ENCODE peak calls at places on chromosome 9, in seven cellular contexts. G is GM12865, E is left ventricle myocardium inferior, T is GM12878, L is body of pancreas, C is fibroblast of lung, R is bronchial epithelial cell. V is an unnamed sample.

GRCh38 chr9:111582888-111583287 is 16.6 kb downstream of the PTGR1 start:
- DNase-seq in T (no peak), C (peak), G (no peak), E (no peak), R (peak), L (no peak), V (peak)

GRCh38 chr9:12640021-12640587 is 53.1 kb upstream of the TYRP1 start:
- DNase-seq in G (peak), C (peak), R (peak), T (no peak), E (no peak), L (peak), V (no peak)

GRCh38 chr9:134648701-134649525 is 7.3 kb downstream of the COL5A1 start:
- DNase-seq in G (no peak), R (no peak), C (peak), E (peak), L (no peak), T (no peak), V (peak)

GRCh38 chr9:7177383-7177782 is 419.6 kb downstream of the KDM4C start:
- DNase-seq in T (no peak), C (no peak), R (peak), G (no peak), E (no peak), L (no peak), V (no peak)

GRCh38 chr9:134325096-134325812 is 1.0 kb upstream of the RXRA start:
- DNase-seq in R (peak), G (no peak), C (peak), E (peak), L (peak), T (no peak), V (peak)

GRCh38 chr9:1726993-1727759 is 288.0 kb upstream of the SMARCA2 start:
- DNase-seq in R (no peak), G (peak), T (no peak), E (no peak), C (no peak), L (no peak), V (no peak)

GRCh38 chr9:133065070-133065388 is 3.2 kb downstream of the CEL start:
- DNase-seq in R (no peak), L (no peak), E (no peak), T (no peak), C (no peak), G (no peak), V (no peak)

GRCh38 chr9:85741112-85741874 is 461 bp downstream of the AGTPBP1 start:
- DNase-seq in L (peak), T (no peak), G (peak), E (no peak), R (peak), C (peak), V (peak)

GRCh38 chr9:134545213-134546211 is 96.1 kb upstream of the COL5A1 start:
- DNase-seq in E (peak), G (no peak), C (peak), R (no peak), T (no peak), L (no peak), V (no peak)

GRCh38 chr9:88313364-88314220 is 74.7 kb upstream of the SPIN1 start:
- DNase-seq in T (no peak), G (no peak), R (no peak), L (no peak), C (no peak), E (no peak), V (no peak)

GRCh38 chr9:132792547-132792946 is 85.5 kb downstream of the AK8 start:
- DNase-seq in L (no peak), G (no peak), E (no peak), C (no peak), R (no peak), T (no peak), V (no peak)

GRCh38 chr9:133768859-133769510 is 30.8 kb upstream of the SARDH start:
- DNase-seq in G (no peak), L (peak), T (no peak), E (no peak), R (no peak), C (no peak), V (peak)

GRCh38 chr9:132984202-132985062 is 5.9 kb downstream of the GFI1B start:
- DNase-seq in G (no peak), L (no peak), E (no peak), C (no peak), T (no peak), R (no peak), V (no peak)

GRCh38 chr9:126376903-126377342 is 50.3 kb downstream of the MVB12B start:
- DNase-seq in T (no peak), C (no peak), R (no peak), G (no peak), L (no peak), E (no peak), V (no peak)

GRCh38 chr9:18327106-18327505 is 146.8 kb upstream of the ADAMTSL1 start:
- DNase-seq in C (peak), T (no peak), E (no peak), R (no peak), G (no peak), L (no peak), V (no peak)

GRCh38 chr9:27117489-27118135 is 8.6 kb downstream of the TEK start:
- DNase-seq in T (no peak), G (no peak), C (peak), E (peak), L (peak), R (peak), V (peak)

GRCh38 chr9:16598316-16598715 is 272.2 kb downstream of the BNC2 start:
- DNase-seq in L (no peak), T (no peak), G (no peak), E (no peak), C (no peak), R (peak), V (no peak)

GRCh38 chr9:846852-847251 is 5.4 kb downstream of the DMRT1 start:
- DNase-seq in L (no peak), C (no peak), R (peak), G (no peak), T (no peak), E (no peak), V (no peak)

GRCh38 chr9:131880828-131881227 is 141.0 kb upstream of the RAPGEF1 start:
- DNase-seq in E (no peak), T (no peak), L (no peak), C (no peak), R (no peak), G (no peak), V (no peak)

GRCh38 chr9:27572036-27572435 is 1.2 kb downstream of the C9orf72 start:
- DNase-seq in R (peak), E (no peak), C (no peak), T (no peak), L (peak), G (no peak), V (no peak)

GRCh38 chr9:115643948-115644727 is 509.5 kb upstream of the PAPPA start:
- DNase-seq in E (no peak), R (peak), C (no peak), L (no peak), T (no peak), G (no peak), V (no peak)

GRCh38 chr9:112119225-112120045 is 55.7 kb downstream of the SUSD1 start:
- DNase-seq in R (peak), C (peak), L (peak), G (no peak), E (no peak), T (no peak), V (no peak)

GRCh38 chr9:73073337-73074175 is 78.1 kb upstream of the ANXA1 start:
- DNase-seq in R (no peak), L (no peak), G (no peak), T (no peak), E (no peak), C (no peak), V (no peak)

GRCh38 chr9:20518735-20519134 is 103.6 kb downstream of the MLLT3 start:
- DNase-seq in R (no peak), C (no peak), G (no peak), E (no peak), T (no peak), L (no peak), V (no peak)

GRCh38 chr9:100011062-100011681 is 87.6 kb downstream of the ERP44 start:
- DNase-seq in R (peak), G (peak), E (no peak), T (peak), L (peak), C (peak), V (no peak)

GRCh38 chr9:85213650-85214607 is 527.8 kb downstream of the AGTPBP1 start:
- DNase-seq in E (no peak), R (no peak), L (no peak), G (no peak), T (no peak), C (no peak), V (no peak)

GRCh38 chr9:20490246-20490834 is 132.0 kb downstream of the MLLT3 start:
- DNase-seq in G (peak), E (no peak), T (no peak), C (no peak), R (peak), L (no peak), V (no peak)

GRCh38 chr9:129145841-129146292 is 32.2 kb downstream of the IER5L start:
- DNase-seq in G (no peak), L (peak), E (peak), T (no peak), C (peak), R (no peak), V (peak)

GRCh38 chr9:83986765-83987401 is 6.3 kb downstream of the RMI1 start:
- DNase-seq in G (no peak), T (no peak), E (no peak), R (peak), C (peak), L (peak), V (no peak)

GRCh38 chr9:130117816-130118632 is 54.2 kb upstream of the NCS1 start:
- DNase-seq in E (no peak), L (no peak), G (no peak), T (no peak), R (peak), C (peak), V (no peak)

GRCh38 chr9:4739587-4740372 is 1.2 kb downstream of the AK3 start:
- DNase-seq in T (no peak), L (peak), C (peak), G (peak), R (peak), E (no peak), V (no peak)

GRCh38 chr9:131701789-131702337 is 38.0 kb downstream of the RAPGEF1 start:
- DNase-seq in E (no peak), L (no peak), G (no peak), C (no peak), T (no peak), R (peak), V (no peak)

GRCh38 chr9:1050125-1050895 is at the start of gene DMRT2:
- DNase-seq in E (peak), L (peak), G (peak), T (no peak), C (peak), R (peak), V (peak)

GRCh38 chr9:112074250-112075008 is 100.7 kb downstream of the SUSD1 start:
- DNase-seq in R (peak), C (peak), G (peak), T (peak), L (peak), E (peak), V (peak)

GRCh38 chr9:123090956-123091355 is 57.5 kb downstream of the GPR21 start:
- DNase-seq in G (no peak), C (no peak), R (no peak), E (no peak), T (no peak), L (no peak), V (no peak)
- H3K4me3 ChIP-seq in G (no peak), C (no peak), R (no peak), E (no peak), T (no peak), L (no peak), V (no peak)

GRCh38 chr9:37029304-37029775 is 4.7 kb downstream of the PAX5 start:
- DNase-seq in T (no peak), G (peak), L (no peak), C (no peak), E (no peak), R (no peak), V (no peak)
- H3K4me3 ChIP-seq in T (peak), G (peak), L (no peak), C (no peak), E (peak), R (no peak), V (no peak)

GRCh38 chr9:113619156-113619861 is 155.8 kb downstream of the RGS3 start:
- DNase-seq in C (no peak), L (peak), G (no peak), T (no peak), E (no peak), R (no peak), V (peak)

GRCh38 chr9:113622038-113622437 is 158.5 kb downstream of the RGS3 start:
- DNase-seq in E (no peak), R (no peak), G (no peak), C (no peak), L (no peak), T (no peak), V (peak)

GRCh38 chr9:113621309-113621791 is 157.8 kb downstream of the RGS3 start:
- DNase-seq in L (peak), E (peak), T (no peak), C (peak), G (no peak), R (no peak), V (peak)

GRCh38 chr9:113620016-113620376 is 156.5 kb downstream of the RGS3 start:
- DNase-seq in E (no peak), L (no peak), C (no peak), R (no peak), T (no peak), G (no peak), V (peak)

DNA sequence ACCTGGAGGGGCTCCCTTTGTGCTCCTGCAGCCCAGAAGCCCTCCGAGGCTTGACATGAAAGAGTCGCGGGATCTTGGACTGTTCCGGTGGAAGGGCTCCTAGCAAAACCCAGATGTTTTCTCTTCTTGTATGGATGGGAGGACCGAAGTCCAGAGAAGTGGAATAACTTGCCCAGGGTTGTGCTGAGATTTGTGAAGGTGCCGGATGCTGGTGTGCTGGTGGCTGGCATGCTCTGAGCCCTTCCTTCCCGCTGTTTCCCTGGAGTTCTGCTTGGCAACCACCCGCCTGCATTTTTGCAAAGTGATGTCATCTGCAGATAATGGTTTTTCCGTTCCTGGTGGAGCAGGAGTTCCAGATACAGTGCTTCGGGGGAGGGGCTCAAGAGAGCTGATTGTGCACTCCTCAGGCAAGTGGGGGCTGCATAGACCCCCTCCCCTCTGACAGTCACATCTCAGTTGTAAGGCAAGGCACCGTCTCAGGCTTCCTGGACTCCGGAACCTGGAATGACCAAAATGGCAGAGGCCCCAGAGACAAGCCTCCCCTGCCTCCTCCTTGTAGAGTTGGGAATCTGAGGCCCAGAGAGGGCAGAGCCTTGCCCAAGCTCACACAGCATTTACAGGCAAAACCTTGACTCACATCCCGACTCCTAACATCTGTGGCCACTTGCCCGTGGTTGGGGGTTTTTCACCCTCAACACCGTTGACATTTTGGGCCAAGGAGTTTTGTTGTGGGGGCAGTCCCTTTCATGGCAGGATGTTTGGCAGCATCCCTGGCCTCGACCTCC is 157.0 kb downstream of the RGS3 start:
- DNase-seq in L (peak), T (no peak), G (no peak), C (peak), R (peak), E (peak), V (peak)
- H3K4me3 ChIP-seq in L (no peak), T (no peak), G (no peak), C (no peak), R (no peak), E (peak), V (peak)

GRCh38 chr9:93951655-93952118 is 3.5 kb downstream of the BARX1 start:
- DNase-seq in T (no peak), E (no peak), C (no peak), R (no peak), G (no peak), L (no peak), V (no peak)
- H3K4me3 ChIP-seq in T (no peak), E (peak), C (no peak), R (no peak), G (no peak), L (no peak), V (peak)

GRCh38 chr9:81522721-81523551 is 166.4 kb downstream of the TLE1 start:
- DNase-seq in T (no peak), E (no peak), C (peak), G (peak), R (peak), L (peak), V (no peak)
- H3K4me3 ChIP-seq in T (no peak), E (no peak), C (no peak), G (no peak), R (no peak), L (no peak), V (no peak)

GRCh38 chr9:35649431-35650340 is 1.0 kb downstream of the SIT1 start:
- DNase-seq in R (no peak), L (no peak), G (peak), E (no peak), T (no peak), C (no peak), V (no peak)
- H3K4me3 ChIP-seq in R (no peak), L (no peak), G (peak), E (no peak), T (peak), C (no peak), V (no peak)

DNA sequence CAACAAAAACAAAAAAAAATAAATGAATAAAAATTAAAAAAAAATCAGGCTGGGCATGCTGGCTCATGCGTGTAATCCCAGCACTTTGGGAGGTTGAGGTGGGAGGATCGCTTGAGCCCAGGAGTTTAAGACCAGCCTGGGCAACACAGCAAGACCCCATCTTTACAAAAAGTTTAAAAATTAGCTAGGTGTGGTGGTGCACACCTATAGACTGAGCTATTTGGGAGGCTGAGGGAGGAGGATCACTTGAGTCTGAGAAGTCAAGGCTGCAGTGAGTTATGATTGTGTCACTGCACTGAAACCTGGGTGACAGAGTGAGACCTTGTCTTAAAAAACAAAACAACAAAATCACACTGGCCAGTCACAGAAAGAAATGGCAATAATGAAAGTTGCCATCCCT is 3.4 kb upstream of the CNTRL start:
- DNase-seq in T (no peak), L (no peak), R (no peak), C (no peak), E (no peak), G (peak), V (no peak)
- H3K4me3 ChIP-seq in T (peak), L (no peak), R (peak), C (peak), E (peak), G (peak), V (peak)

DNA sequence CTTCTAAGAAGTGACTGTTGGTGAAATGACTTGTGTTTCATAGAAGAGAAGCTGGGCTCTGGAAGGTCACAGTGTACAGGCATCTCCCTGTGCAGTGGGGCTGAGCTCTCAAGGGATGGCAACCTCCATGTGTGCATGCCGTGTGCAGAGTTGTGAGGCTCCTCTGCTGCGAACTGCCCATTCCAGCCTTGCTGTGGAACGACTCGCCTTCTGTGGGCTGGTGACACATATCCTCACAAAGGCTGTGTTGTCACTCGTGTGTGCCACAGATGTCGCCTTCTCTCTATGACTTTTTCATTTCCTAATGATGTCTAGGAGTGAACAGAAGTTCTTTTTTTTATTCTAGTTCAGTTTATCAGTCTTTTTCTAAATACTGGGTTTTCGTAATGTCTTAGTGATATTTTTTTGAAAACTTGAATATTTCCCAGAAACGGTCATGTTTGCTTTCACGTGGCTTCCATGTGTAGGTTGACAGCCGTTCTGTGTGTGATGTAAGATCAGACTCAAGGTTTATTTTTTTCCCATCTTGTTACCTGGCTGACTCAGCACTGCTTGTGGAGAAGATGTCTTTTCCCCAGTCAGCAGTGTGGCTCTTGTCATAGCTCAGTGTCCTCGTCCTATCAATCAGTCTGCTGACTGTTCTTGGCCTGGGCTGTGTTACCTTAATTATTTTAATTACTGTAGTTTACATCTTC is 57.3 kb upstream of the CACNA1B start:
- DNase-seq in T (no peak), G (no peak), R (no peak), C (no peak), E (no peak), L (no peak), V (no peak)
- H3K4me3 ChIP-seq in T (no peak), G (no peak), R (no peak), C (no peak), E (no peak), L (no peak), V (no peak)

DNA sequence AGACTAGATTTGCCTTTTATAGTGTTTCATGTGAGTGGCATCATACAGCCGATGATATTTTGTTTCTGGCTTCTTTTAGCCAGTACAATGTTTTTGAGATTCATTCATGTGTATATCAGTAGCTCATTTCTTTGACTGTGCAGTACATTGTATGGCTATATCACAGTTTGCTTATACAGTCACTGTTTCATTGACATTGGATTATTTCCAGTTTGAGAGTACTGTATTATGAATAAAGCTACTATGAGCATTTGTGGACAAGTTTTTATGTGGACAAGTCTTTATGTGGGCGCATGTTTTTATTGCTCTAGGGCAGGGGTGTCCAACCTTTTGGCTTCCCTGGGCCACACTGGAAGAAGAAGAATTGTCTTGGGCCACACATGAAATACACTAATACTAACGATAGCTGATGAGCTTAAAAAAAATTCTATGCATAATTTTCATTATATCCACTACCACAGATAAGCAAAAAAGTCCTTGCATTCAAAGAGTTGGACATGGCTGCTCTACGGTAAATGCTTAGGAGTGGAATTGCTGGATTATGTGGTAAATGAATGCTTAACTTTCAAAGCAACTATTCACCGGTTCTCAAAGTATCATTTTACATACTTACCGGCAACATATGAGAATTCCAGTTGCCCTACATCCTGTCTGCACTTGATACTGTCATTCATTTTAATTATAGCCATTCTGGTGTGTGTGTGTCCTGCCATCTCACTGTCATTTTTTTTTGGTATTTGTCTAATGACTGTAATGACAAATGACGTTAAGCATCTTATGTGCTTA is 177.8 kb downstream of the RGS3 start:
- DNase-seq in E (no peak), T (no peak), G (no peak), L (no peak), C (no peak), R (no peak), V (no peak)
- H3K4me3 ChIP-seq in E (no peak), T (no peak), G (no peak), L (no peak), C (no peak), R (no peak), V (no peak)

GRCh38 chr9:34628656-34629491 is at the start of gene ARID3C:
- DNase-seq in G (no peak), L (peak), T (no peak), C (no peak), R (no peak), E (no peak), V (no peak)
- H3K4me3 ChIP-seq in G (no peak), L (no peak), T (peak), C (no peak), R (peak), E (peak), V (peak)